ENCODE peak calls at places on chromosomes 13 and 19, in nine cellular contexts. H is K562, E is HL-60, R is suprapubic skin, T is transverse colon, P is GM23338, C is endothelial cell of umbilical vein, D is H1, Z is Panc1. M is an unnamed sample.
A peak's percentile ranks its signal among the peaks of the same experiment; 100 is the strongest.

GRCh38 chr13:30725331-30726085 is 9.8 kb upstream of the ALOX5AP start:
- DNase-seq in H (no peak), E (no peak), R (no peak), T (no peak), P (no peak), C (no peak), D (no peak), Z (no peak), M (no peak)

GRCh38 chr19:41546386-41546789 is 29.6 kb upstream of the CEACAM21 start:
- DNase-seq in H (no peak), E (peak; percentile 58), R (no peak), T (peak; percentile 58), P (no peak), C (no peak), D (no peak), Z (no peak), M (no peak)

GRCh38 chr19:33212024-33212772 is 13.5 kb downstream of the SLC7A10 start:
- DNase-seq in H (no peak), E (no peak), R (no peak), T (no peak), P (no peak), C (no peak), D (no peak), Z (no peak), M (no peak)

GRCh38 chr13:63206431-63206830 is 1790.8 kb upstream of the PCDH20 start:
- DNase-seq in H (no peak), E (no peak), R (no peak), T (no peak), P (no peak), C (no peak), D (no peak), Z (no peak), M (no peak)

GRCh38 chr19:42129399-42130253 is 2.6 kb downstream of the POU2F2 start:
- DNase-seq in H (no peak), E (peak; percentile 40), R (no peak), T (peak; percentile 75), P (no peak), C (no peak), D (no peak), Z (no peak), M (peak; percentile 29)

GRCh38 chr19:55146078-55146647 is 2.8 kb downstream of the TNNT1 start:
- DNase-seq in H (peak; percentile 92), E (no peak), R (no peak), T (no peak), P (peak; percentile 91), C (no peak), D (peak; percentile 80), Z (no peak), M (no peak)

GRCh38 chr19:56105090-56105701 is 15.9 kb downstream of the ZNF787 start:
- DNase-seq in H (no peak), E (no peak), R (no peak), T (peak; percentile 89), P (peak; percentile 92), C (peak; percentile 54), D (peak; percentile 89), Z (no peak), M (peak; percentile 87)

GRCh38 chr19:29687244-29687896 is 22.1 kb downstream of the PLEKHF1 start:
- DNase-seq in H (peak; percentile 72), E (no peak), R (no peak), T (no peak), P (no peak), C (no peak), D (no peak), Z (no peak), M (no peak)

GRCh38 chr13:24328145-24328544 is 18.8 kb downstream of the C1QTNF9 start:
- DNase-seq in H (no peak), E (no peak), R (no peak), T (no peak), P (peak; percentile 34), C (no peak), D (no peak), Z (no peak), M (no peak)

GRCh38 chr13:80585531-80585930 is 244.6 kb upstream of the SPRY2 start:
- DNase-seq in H (no peak), E (no peak), R (no peak), T (no peak), P (peak; percentile 39), C (no peak), D (no peak), Z (no peak), M (no peak)

GRCh38 chr13:106619688-106620555 is 52.0 kb upstream of the ARGLU1 start:
- DNase-seq in H (peak; percentile 36), E (no peak), R (no peak), T (peak; percentile 26), P (peak; percentile 90), C (peak; percentile 61), D (no peak), Z (no peak), M (no peak)

GRCh38 chr19:45231891-45232290 is 13.3 kb downstream of the EXOC3L2 start:
- DNase-seq in H (no peak), E (no peak), R (no peak), T (no peak), P (no peak), C (no peak), D (no peak), Z (no peak), M (no peak)

GRCh38 chr19:29532097-29532496 is 6.3 kb downstream of the VSTM2B start:
- DNase-seq in H (no peak), E (no peak), R (no peak), T (no peak), P (peak; percentile 56), C (no peak), D (peak; percentile 44), Z (no peak), M (peak; percentile 0)

GRCh38 chr13:32737111-32737571 is 150.9 kb downstream of the PDS5B start:
- DNase-seq in H (no peak), E (no peak), R (no peak), T (no peak), P (no peak), C (peak; percentile 70), D (no peak), Z (no peak), M (no peak)

GRCh38 chr13:35724480-35724879 is 248.0 kb upstream of the MAB21L1 start:
- DNase-seq in H (no peak), E (no peak), R (no peak), T (no peak), P (no peak), C (no peak), D (no peak), Z (no peak), M (no peak)

GRCh38 chr19:50496189-50497029 is 14.6 kb downstream of the JOSD2 start:
- DNase-seq in H (no peak), E (no peak), R (no peak), T (no peak), P (peak; percentile 59), C (no peak), D (no peak), Z (no peak), M (no peak)

GRCh38 chr19:19655641-19656343 is 7.7 kb downstream of the ATP13A1 start:
- DNase-seq in H (no peak), E (no peak), R (no peak), T (no peak), P (no peak), C (no peak), D (no peak), Z (no peak), M (no peak)

GRCh38 chr19:19657397-19657783 is 6.1 kb downstream of the ATP13A1 start:
- DNase-seq in H (no peak), E (no peak), R (no peak), T (no peak), P (no peak), C (no peak), D (no peak), Z (no peak), M (no peak)

GRCh38 chr19:19654441-19654840 is 9.0 kb downstream of the ATP13A1 start:
- DNase-seq in H (no peak), E (no peak), R (no peak), T (no peak), P (no peak), C (no peak), D (no peak), Z (no peak), M (no peak)

GRCh38 chr19:19655051-19655594 is 8.4 kb downstream of the ATP13A1 start:
- DNase-seq in H (no peak), E (no peak), R (no peak), T (no peak), P (no peak), C (no peak), D (no peak), Z (no peak), M (no peak)

GRCh38 chr19:19656451-19657396 is 6.8 kb downstream of the ATP13A1 start:
- DNase-seq in H (no peak), E (no peak), R (no peak), T (no peak), P (no peak), C (no peak), D (no peak), Z (no peak), M (no peak)
- TF ChIP-seq POLR2AphosphoS5 in H (no peak), E (no peak), R (no peak), T (no peak), P (no peak), C (no peak), D (no peak), Z (no peak), M (no peak)

DNA sequence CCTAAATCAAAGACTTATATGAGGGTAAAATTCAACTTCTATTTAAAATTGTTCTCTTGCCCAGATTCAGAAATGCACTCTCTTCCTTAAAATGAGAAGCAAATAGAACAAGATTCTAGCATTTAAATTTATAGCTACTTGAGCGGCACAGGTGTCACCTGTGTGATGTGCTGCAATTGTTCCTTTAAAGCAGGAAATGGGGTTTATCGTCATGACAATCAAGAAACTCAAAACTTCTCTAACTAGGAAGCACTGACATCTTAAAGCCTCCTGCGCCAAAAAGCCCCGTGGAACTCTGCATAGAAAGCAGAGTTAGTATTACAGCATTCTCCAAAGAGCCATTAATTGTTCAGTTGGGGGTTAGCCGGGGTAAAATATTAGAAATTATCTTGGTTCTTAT is 2.6 kb upstream of the OXGR1 start:
- DNase-seq in H (no peak), E (no peak), R (no peak), T (no peak), P (peak; percentile 5), C (no peak), D (no peak), Z (no peak), M (no peak)
- H3K27me3 ChIP-seq in H (peaks cover 20% of the 10 kb centered on the region), E (peaks cover 39% of the 10 kb centered on the region), R (peaks cover 10% of the 10 kb centered on the region), T (peaks cover 18% of the 10 kb centered on the region), P (peaks cover 99% of the 10 kb centered on the region), C (peaks cover 44% of the 10 kb centered on the region), D (peaks cover 90% of the 10 kb centered on the region), Z (peaks cover 3% of the 10 kb centered on the region), M (peaks cover 19% of the 10 kb centered on the region)

GRCh38 chr19:1763648-1764292 is 10.5 kb downstream of the ONECUT3 start:
- DNase-seq in H (no peak), E (no peak), R (no peak), T (no peak), P (no peak), C (no peak), D (no peak), Z (no peak), M (no peak)
- TF ChIP-seq POLR2AphosphoS5 in H (no peak), E (no peak), R (no peak), T (no peak), P (no peak), C (no peak), D (no peak), Z (no peak), M (no peak)

DNA sequence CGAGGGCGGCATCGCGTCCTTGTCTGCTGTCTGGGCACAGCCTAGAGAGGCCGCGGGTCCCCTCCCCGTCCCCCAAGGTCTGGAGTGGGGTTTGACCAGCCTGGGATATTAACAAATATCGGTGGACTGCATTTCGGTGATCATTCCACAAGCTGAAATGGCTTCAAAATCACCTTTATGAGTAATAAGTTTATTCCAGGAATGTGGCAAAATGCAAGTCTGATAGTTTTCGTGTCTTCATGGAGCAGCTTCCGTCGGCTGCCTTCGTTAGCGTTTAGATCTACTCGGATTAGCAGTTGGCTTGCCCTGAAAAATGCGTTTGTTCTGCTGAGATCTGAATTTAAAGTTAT is 1.1 kb upstream of the GJA3 start:
- DNase-seq in H (no peak), E (no peak), R (no peak), T (no peak), P (no peak), C (no peak), D (no peak), Z (no peak), M (no peak)
- H3K27me3 ChIP-seq in H (peaks cover 11% of the 10 kb centered on the region), E (no peaks in the 10 kb centered on the region), R (peaks cover 64% of the 10 kb centered on the region), T (peaks cover 73% of the 10 kb centered on the region), P (peaks cover 63% of the 10 kb centered on the region), C (peaks cover 41% of the 10 kb centered on the region), D (peaks cover 41% of the 10 kb centered on the region), Z (no peaks in the 10 kb centered on the region), M (peaks cover 91% of the 10 kb centered on the region)